ENCODE peak calls at places on chromosomes 11 and 22, in ten cellular contexts. S is HS-5, C is prostate gland, M is ELR, T is hypothalamus, E is cardiac fibroblast, B is GM04503, N is hepatic stellate cell, P is NCI-H2081, U is amniotic epithelial cell. D is an unnamed sample.

GRCh38 chr11:114193730-114194674 is 102.2 kb upstream of the NNMT start:
- DNase-seq in P (no peak), E (no peak), C (no peak), M (no peak), S (no peak), N (no peak), T (no peak), B (no peak), U (peak; percentile 40), D (no peak)

GRCh38 chr11:12599408-12600143 is 74.6 kb upstream of the TEAD1 start:
- DNase-seq in N (peak; percentile 10), P (no peak), E (peak; percentile 41), U (peak; percentile 12), S (no peak), T (no peak), M (peak; percentile 52), C (peak; percentile 7), B (no peak), D (no peak)

GRCh38 chr22:29633514-29634312 is 30.3 kb downstream of the NF2 start:
- DNase-seq in N (no peak), U (no peak), S (no peak), E (peak; percentile 81), P (no peak), B (no peak), T (no peak), M (peak; percentile 55), C (no peak), D (no peak)

GRCh38 chr22:25874327-25874726 is 132.3 kb downstream of the MYO18B start:
- DNase-seq in N (no peak), P (no peak), C (no peak), U (no peak), T (no peak), B (no peak), S (no peak), E (no peak), M (no peak), D (no peak)

GRCh38 chr22:22941831-22942510 is 54.4 kb downstream of the IGLL5 start:
- DNase-seq in S (no peak), C (no peak), B (no peak), M (no peak), N (no peak), T (no peak), E (no peak), U (no peak), P (no peak), D (no peak)

GRCh38 chr11:120314861-120315260 is 10.2 kb upstream of the TLCD5 start:
- DNase-seq in P (no peak), M (no peak), S (no peak), C (no peak), N (no peak), B (no peak), U (no peak), E (no peak), T (no peak), D (no peak)

GRCh38 chr22:37454857-37455686 is 27.8 kb upstream of the ELFN2 start:
- DNase-seq in N (peak; percentile 86), T (no peak), B (no peak), S (peak; percentile 79), M (peak; percentile 94), E (peak; percentile 87), C (no peak), U (peak; percentile 96), P (no peak), D (no peak)

GRCh38 chr11:114477946-114478537 is 38.8 kb downstream of the REXO2 start:
- DNase-seq in M (no peak), B (no peak), T (no peak), E (no peak), N (no peak), P (no peak), S (no peak), U (no peak), C (no peak), D (no peak)

D was measured in foreskin melanocyte.